ENCODE peak calls at places on chromosomes 5 and 9, in five cellular contexts. B is CD4-positive, alpha-beta T cell; D is endothelial cell of umbilical vein; M is AG04450; H is mammary epithelial cell. F is an unnamed sample.

GRCh38 chr5:42840279-42840678 is 28.6 kb upstream of the SELENOP start:
- DNase-seq in B (no peak), D (no peak), M (peak; percentile 16), H (peak; percentile 34), F (no peak)

GRCh38 chr5:149651686-149652085 is 70.4 kb downstream of the ARHGEF37 start:
- DNase-seq in B (no peak), D (no peak), M (no peak), H (no peak), F (no peak)

GRCh38 chr5:9533577-9534334 is 12.1 kb downstream of the SEMA5A start:
- DNase-seq in B (no peak), D (no peak), M (no peak), H (no peak), F (no peak)

GRCh38 chr9:107976767-107977166 is 487.2 kb upstream of the KLF4 start:
- DNase-seq in B (no peak), D (no peak), M (no peak), H (peak; percentile 36), F (peak; percentile 10)

GRCh38 chr5:54944364-54944763 is 41.0 kb downstream of the ESM1 start:
- DNase-seq in B (peak; percentile 19), D (peak; percentile 75), M (peak; percentile 20), H (peak; percentile 17), F (no peak)

GRCh38 chr5:66697796-66698564 is 101.8 kb downstream of the MAST4 start:
- DNase-seq in B (no peak), D (no peak), M (no peak), H (no peak), F (no peak)

GRCh38 chr5:98771389-98772109 is 1.9 kb upstream of the RGMB start:
- DNase-seq in B (peak; percentile 42), D (peak; percentile 92), M (peak; percentile 87), H (peak; percentile 73), F (no peak)

GRCh38 chr5:65811895-65812294 is 89.9 kb downstream of the NLN start:
- DNase-seq in B (no peak), D (no peak), M (no peak), H (peak; percentile 69), F (no peak)

GRCh38 chr5:478355-478981 is 35.5 kb downstream of the EXOC3 start:
- DNase-seq in B (no peak), D (no peak), M (no peak), H (no peak), F (no peak)

GRCh38 chr9:18996191-18996590 is 36.8 kb downstream of the SAXO1 start:
- DNase-seq in B (no peak), D (no peak), M (no peak), H (no peak), F (no peak)

GRCh38 chr9:115921301-115921700 is 232.3 kb upstream of the PAPPA start:
- DNase-seq in B (no peak), D (no peak), M (no peak), H (no peak), F (no peak)

GRCh38 chr9:37706290-37706689 is 47.3 kb upstream of the TRMT10B start:
- DNase-seq in B (no peak), D (no peak), M (no peak), H (peak; percentile 69), F (no peak)

GRCh38 chr9:74006935-74007334 is 490.2 kb upstream of the RORB start:
- DNase-seq in B (no peak), D (no peak), M (no peak), H (no peak), F (no peak)

DNA sequence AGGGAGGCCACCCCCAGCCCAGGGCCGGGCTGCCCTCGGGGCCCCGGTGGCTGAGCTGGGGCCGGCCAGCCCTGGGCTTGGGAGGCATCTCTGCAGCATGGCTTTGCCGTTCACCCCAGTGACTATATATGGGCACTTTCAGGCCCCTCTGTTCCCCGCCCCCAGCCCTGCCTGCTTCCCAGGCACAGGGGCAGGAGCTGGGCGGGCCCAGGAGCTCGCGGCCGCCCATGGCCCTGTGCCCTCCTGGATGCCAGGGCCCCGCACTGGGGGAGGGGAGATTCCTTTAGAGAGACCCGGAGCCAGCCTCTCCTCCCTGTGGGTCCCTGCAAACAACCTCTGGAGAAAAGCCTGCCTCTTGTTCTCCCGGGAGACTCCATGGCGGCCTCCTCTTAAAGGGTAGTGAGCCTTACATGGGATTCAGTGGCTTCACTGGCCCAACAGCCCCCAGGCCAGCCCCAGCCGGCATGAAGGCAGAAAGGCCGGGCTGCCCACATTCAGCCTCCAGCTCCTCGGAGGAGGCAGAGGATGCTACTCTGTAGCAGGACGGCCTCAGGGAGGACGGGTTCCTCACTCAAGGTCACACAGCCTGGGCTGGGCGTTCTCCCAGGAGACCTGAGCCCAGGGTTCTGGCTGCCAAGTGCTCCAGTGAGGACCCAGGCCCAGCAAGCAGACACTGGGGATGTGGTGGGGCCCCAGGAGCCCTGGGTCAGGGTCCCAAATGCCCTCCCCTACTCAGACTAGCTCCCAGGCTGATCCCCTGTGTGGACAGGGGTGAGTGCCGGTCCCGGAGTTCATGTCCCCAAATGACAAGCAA is 4.1 kb downstream of the NACC2 start:
- DNase-seq in B (no peak), D (no peak), M (no peak), H (no peak), F (no peak)
- H3K27me3 ChIP-seq in B (no peaks in the 10 kb centered on the region), D (no peaks in the 10 kb centered on the region), M (no peaks in the 10 kb centered on the region), H (no peaks in the 10 kb centered on the region), F (no peaks in the 10 kb centered on the region)

GRCh38 chr5:3365501-3366215 is 230.0 kb upstream of the IRX1 start:
- DNase-seq in B (no peak), D (no peak), M (no peak), H (no peak), F (no peak)
- H3K27me3 ChIP-seq in B (no peaks in the 10 kb centered on the region), D (no peaks in the 10 kb centered on the region), M (no peaks in the 10 kb centered on the region), H (no peaks in the 10 kb centered on the region), F (no peaks in the 10 kb centered on the region)

GRCh38 chr5:35876922-35877321 is 20.2 kb downstream of the IL7R start:
- DNase-seq in B (no peak), D (no peak), M (no peak), H (peak; percentile 29), F (no peak)
- H3K27me3 ChIP-seq in B (no peaks in the 10 kb centered on the region), D (no peaks in the 10 kb centered on the region), M (no peaks in the 10 kb centered on the region), H (no peaks in the 10 kb centered on the region), F (no peaks in the 10 kb centered on the region)

GRCh38 chr9:131804826-131805225 is 65.0 kb upstream of the RAPGEF1 start:
- DNase-seq in B (no peak), D (no peak), M (no peak), H (no peak), F (no peak)
- H3K27me3 ChIP-seq in B (peaks cover 11% of the 10 kb centered on the region), D (no peaks in the 10 kb centered on the region), M (peaks cover 55% of the 10 kb centered on the region), H (no peaks in the 10 kb centered on the region), F (peaks cover 4% of the 10 kb centered on the region)

GRCh38 chr5:123787136-123787535 is 275.2 kb downstream of the CSNK1G3 start:
- DNase-seq in B (no peak), D (no peak), M (no peak), H (no peak), F (no peak)
- H3K27me3 ChIP-seq in B (no peaks in the 10 kb centered on the region), D (peaks cover 5% of the 10 kb centered on the region), M (no peaks in the 10 kb centered on the region), H (peaks cover 3% of the 10 kb centered on the region), F (peaks cover 10% of the 10 kb centered on the region)

DNA sequence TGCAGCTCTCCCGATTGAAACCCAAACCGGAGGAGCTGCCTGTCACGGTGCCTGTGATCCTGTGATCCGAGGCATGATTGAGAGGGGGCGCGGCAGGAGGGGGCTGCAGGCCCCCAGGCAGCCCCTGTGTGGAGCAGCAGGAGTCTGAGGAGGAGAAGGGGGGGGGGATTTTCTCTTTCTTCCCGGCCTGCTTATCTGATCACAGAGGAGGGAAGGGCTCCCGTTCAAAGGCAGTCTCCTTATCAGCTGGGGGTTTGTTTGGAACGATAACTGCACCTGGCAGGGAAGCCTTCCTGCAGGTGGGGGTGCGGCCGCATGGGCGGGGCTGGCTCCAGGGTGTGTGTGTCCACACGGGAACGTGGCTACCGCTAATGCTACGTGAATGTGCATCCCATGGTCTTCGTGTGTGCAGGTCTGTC is 38.4 kb downstream of the LMX1B start:
- DNase-seq in B (no peak), D (no peak), M (no peak), H (no peak), F (no peak)
- H3K27me3 ChIP-seq in B (peaks cover 64% of the 10 kb centered on the region), D (peaks cover 44% of the 10 kb centered on the region), M (peaks cover 70% of the 10 kb centered on the region), H (no peaks in the 10 kb centered on the region), F (peaks cover 5% of the 10 kb centered on the region)

GRCh38 chr5:176793736-176794135 is 16.6 kb upstream of the UNC5A start:
- DNase-seq in B (no peak), D (no peak), M (no peak), H (no peak), F (no peak)

GRCh38 chr5:176792584-176793342 is 17.6 kb upstream of the UNC5A start:
- DNase-seq in B (no peak), D (no peak), M (no peak), H (no peak), F (no peak)

GRCh38 chr5:176793343-176793699 is 17.0 kb upstream of the UNC5A start:
- DNase-seq in B (no peak), D (no peak), M (no peak), H (peak; percentile 32), F (no peak)

GRCh38 chr5:176796411-176796810 is 13.9 kb upstream of the UNC5A start:
- DNase-seq in B (no peak), D (no peak), M (no peak), H (no peak), F (no peak)

DNA sequence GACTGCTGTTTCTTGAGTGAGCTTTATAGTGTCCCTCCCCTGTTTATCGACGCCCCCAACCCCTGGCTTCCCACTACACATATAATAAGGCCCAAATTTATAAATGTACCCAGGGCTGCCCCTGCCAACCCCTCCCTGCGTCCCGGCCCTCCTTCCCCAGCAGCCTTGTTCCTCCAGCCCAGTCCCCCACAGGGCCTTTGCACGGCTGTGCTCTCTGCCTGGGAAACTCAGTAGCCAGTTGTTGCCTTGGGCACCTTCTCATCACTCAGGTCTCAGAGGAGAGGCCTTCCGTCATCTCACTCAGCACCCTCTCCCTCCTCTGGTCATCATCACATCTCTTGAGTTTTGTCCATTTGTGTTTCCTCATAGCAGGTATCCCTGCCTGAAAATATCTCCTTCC is 15.8 kb upstream of the UNC5A start:
- DNase-seq in B (no peak), D (no peak), M (no peak), H (no peak), F (no peak)
- H3K27me3 ChIP-seq in B (peaks cover 23% of the 10 kb centered on the region), D (peaks cover 2% of the 10 kb centered on the region), M (peaks cover 55% of the 10 kb centered on the region), H (peaks cover 2% of the 10 kb centered on the region), F (no peaks in the 10 kb centered on the region)

GRCh38 chr9:124008307-124008854 is 3.2 kb upstream of the LHX2 start:
- DNase-seq in B (no peak), D (no peak), M (no peak), H (no peak), F (no peak)

GRCh38 chr9:124008855-124009834 is 2.4 kb upstream of the LHX2 start:
- DNase-seq in B (no peak), D (no peak), M (no peak), H (no peak), F (no peak)

GRCh38 chr9:124007157-124007460 is 4.5 kb upstream of the LHX2 start:
- DNase-seq in B (no peak), D (no peak), M (no peak), H (no peak), F (no peak)

GRCh38 chr9:124006448-124007156 is 5.0 kb upstream of the LHX2 start:
- DNase-seq in B (no peak), D (no peak), M (no peak), H (no peak), F (no peak)

GRCh38 chr9:124007468-124008306 is 3.9 kb upstream of the LHX2 start:
- DNase-seq in B (no peak), D (no peak), M (no peak), H (no peak), F (no peak)
- H3K27me3 ChIP-seq in B (peaks cover 95% of the 10 kb centered on the region), D (peaks cover 91% of the 10 kb centered on the region), M (peaks cover 95% of the 10 kb centered on the region), H (peaks cover 83% of the 10 kb centered on the region), F (peaks cover 90% of the 10 kb centered on the region)

GRCh38 chr5:140106805-140107311 is 7.1 kb upstream of the PURA start:
- DNase-seq in B (no peak), D (no peak), M (no peak), H (no peak), F (no peak)
- H3K27me3 ChIP-seq in B (peaks cover 10% of the 10 kb centered on the region), D (peaks cover 28% of the 10 kb centered on the region), M (peaks cover 18% of the 10 kb centered on the region), H (no peaks in the 10 kb centered on the region), F (no peaks in the 10 kb centered on the region)